ENCODE peak calls at places on chromosomes 3 and 15, in nine cellular contexts. V is hepatocyte, D is fibroblast of villous mesenchyme, S is IMR-90, L is lower lobe of right lung, G is lower leg skin, A is upper lobe of right lung, O is dorsolateral prefrontal cortex, T is GM12865. K is an unnamed sample.

GRCh38 chr15:76467136-76467535 is 130.6 kb downstream of the ISL2 start:
- DNase-seq in V (no peak), D (peak), S (no peak), L (no peak), G (no peak), A (no peak), O (no peak), T (no peak), K (no peak)

GRCh38 chr15:35958021-35958420 is 412.1 kb upstream of the DPH6 start:
- DNase-seq in V (no peak), D (no peak), S (peak), L (no peak), G (no peak), A (no peak), O (no peak), T (no peak), K (peak)

GRCh38 chr3:14598143-14598569 is 53.4 kb upstream of the CCDC174 start:
- DNase-seq in V (peak), D (peak), S (peak), L (no peak), G (no peak), A (no peak), O (peak), T (peak), K (peak)

GRCh38 chr15:88894819-88895767 is at the start of gene HAPLN3:
- DNase-seq in V (peak), D (peak), S (peak), L (no peak), G (no peak), A (no peak), O (no peak), T (peak), K (peak)

GRCh38 chr3:105823149-105823866 is 45.5 kb downstream of the CBLB start:
- DNase-seq in V (peak), D (peak), S (peak), L (no peak), G (no peak), A (no peak), O (no peak), T (no peak), K (peak)

GRCh38 chr15:69474846-69475455 is 22.3 kb downstream of the RPLP1 start:
- DNase-seq in V (no peak), D (no peak), S (peak), L (no peak), G (no peak), A (no peak), O (no peak), T (no peak), K (peak)

GRCh38 chr3:48990636-48991421 is 788 bp downstream of the P4HTM start:
- DNase-seq in V (peak), D (peak), S (no peak), L (no peak), G (no peak), A (no peak), O (no peak), T (peak), K (no peak)

GRCh38 chr3:145620002-145620401 is 541.0 kb downstream of the PLOD2 start:
- DNase-seq in V (no peak), D (no peak), S (no peak), L (no peak), G (no peak), A (no peak), O (no peak), T (no peak), K (no peak)

GRCh38 chr15:92861742-92862141 is 38.4 kb upstream of the CHD2 start:
- DNase-seq in V (no peak), D (no peak), S (no peak), L (no peak), G (no peak), A (no peak), O (no peak), T (no peak), K (no peak)

GRCh38 chr3:126202281-126203079 is 22.1 kb upstream of the ALDH1L1 start:
- DNase-seq in V (no peak), D (no peak), S (no peak), L (no peak), G (no peak), A (no peak), O (no peak), T (no peak), K (no peak)

GRCh38 chr3:113745273-113746068 is 578 bp downstream of the NAA50 start:
- DNase-seq in V (peak), D (peak), S (peak), L (peak), G (peak), A (peak), O (peak), T (peak), K (peak)

GRCh38 chr3:4977001-4977888 is 2.0 kb upstream of the BHLHE40 start:
- DNase-seq in V (peak), D (peak), S (peak), L (peak), G (peak), A (peak), O (peak), T (peak), K (peak)

GRCh38 chr15:68874788-68875187 is 54.1 kb upstream of the ANP32A start:
- DNase-seq in V (no peak), D (no peak), S (no peak), L (no peak), G (no peak), A (no peak), O (no peak), T (no peak), K (no peak)

GRCh38 chr15:85603703-85604102 is 191.0 kb downstream of the KLHL25 start:
- DNase-seq in V (no peak), D (no peak), S (no peak), L (no peak), G (no peak), A (no peak), O (no peak), T (no peak), K (no peak)

GRCh38 chr3:116198087-116198486 is 247.2 kb downstream of the LSAMP start:
- DNase-seq in V (no peak), D (no peak), S (peak), L (no peak), G (no peak), A (no peak), O (no peak), T (no peak), K (no peak)

GRCh38 chr15:75786564-75786925 is 56.7 kb upstream of the UBE2Q2 start:
- DNase-seq in V (no peak), D (no peak), S (no peak), L (no peak), G (no peak), A (no peak), O (no peak), T (no peak), K (no peak)

GRCh38 chr15:72927451-72927850 is 124.8 kb upstream of the NEO1 start:
- DNase-seq in V (no peak), D (no peak), S (no peak), L (no peak), G (no peak), A (no peak), O (no peak), T (no peak), K (no peak)
- H3K4me3 ChIP-seq in V (no peak), D (no peak), S (no peak), L (no peak), G (no peak), A (no peak), O (no peak), T (no peak), K (no peak)

GRCh38 chr3:112467584-112467983 is 31.7 kb downstream of the BTLA start:
- DNase-seq in V (no peak), D (no peak), S (no peak), L (no peak), G (no peak), A (no peak), O (no peak), T (no peak), K (no peak)
- TF ChIP-seq CTCF in V (no peak), D (no peak), S (no peak), L (no peak), G (no peak), A (no peak), O (no peak), T (no peak), K (no peak)

GRCh38 chr3:32431481-32431880 is 39.8 kb downstream of the CMTM7 start:
- DNase-seq in V (no peak), D (no peak), S (no peak), L (no peak), G (no peak), A (no peak), O (no peak), T (no peak), K (no peak)

GRCh38 chr3:32432045-32432710 is 40.5 kb downstream of the CMTM7 start:
- DNase-seq in V (no peak), D (no peak), S (no peak), L (no peak), G (no peak), A (no peak), O (no peak), T (no peak), K (no peak)

GRCh38 chr3:32430900-32431299 is 39.2 kb downstream of the CMTM7 start:
- DNase-seq in V (no peak), D (no peak), S (no peak), L (no peak), G (no peak), A (no peak), O (no peak), T (no peak), K (no peak)

GRCh38 chr3:32434206-32434605 is 42.6 kb downstream of the CMTM7 start:
- DNase-seq in V (no peak), D (no peak), S (no peak), L (no peak), G (no peak), A (no peak), O (no peak), T (no peak), K (no peak)

DNA sequence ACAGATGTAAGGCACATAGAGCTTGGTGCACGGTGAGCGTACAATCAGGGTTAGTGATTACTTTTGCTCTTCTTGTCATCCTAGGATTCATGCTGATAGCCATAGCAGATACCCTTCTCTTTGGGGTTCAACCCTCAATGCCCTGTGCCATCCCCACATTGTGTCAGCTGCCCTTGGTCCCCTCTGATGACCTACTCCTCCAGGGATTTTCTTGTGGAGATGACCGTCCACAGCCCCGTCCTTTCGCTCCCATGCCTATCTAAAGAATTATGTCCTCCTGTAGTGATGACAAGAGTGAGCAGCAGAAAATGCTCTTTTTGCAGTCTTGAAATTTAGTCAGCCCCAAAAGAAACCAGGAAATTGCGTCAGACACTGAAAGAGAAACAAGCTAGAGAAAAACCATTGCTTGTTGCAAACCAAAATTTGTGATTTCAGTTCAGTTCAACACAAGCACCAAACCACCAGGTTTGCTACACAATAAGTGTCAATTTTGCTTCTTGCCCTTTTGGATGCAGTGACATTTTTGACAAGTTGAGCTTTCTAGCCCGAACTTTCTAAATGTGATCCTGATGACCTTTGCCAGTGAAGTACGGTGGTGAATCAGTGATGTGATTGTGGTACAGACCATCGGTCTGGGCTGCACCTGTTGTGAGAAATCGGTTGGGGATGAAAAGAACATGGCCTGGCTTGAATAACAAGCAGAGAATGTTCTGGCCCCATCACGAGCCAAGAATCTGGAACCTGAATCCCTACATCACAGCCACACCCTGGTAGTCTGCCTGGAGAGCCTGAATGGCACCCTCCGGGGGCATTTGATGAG is 41.3 kb downstream of the CMTM7 start:
- DNase-seq in V (no peak), D (peak), S (peak), L (no peak), G (no peak), A (no peak), O (no peak), T (peak), K (no peak)
- H3K4me3 ChIP-seq in V (no peak), D (no peak), S (no peak), L (no peak), G (no peak), A (no peak), O (no peak), T (peak), K (no peak)

DNA sequence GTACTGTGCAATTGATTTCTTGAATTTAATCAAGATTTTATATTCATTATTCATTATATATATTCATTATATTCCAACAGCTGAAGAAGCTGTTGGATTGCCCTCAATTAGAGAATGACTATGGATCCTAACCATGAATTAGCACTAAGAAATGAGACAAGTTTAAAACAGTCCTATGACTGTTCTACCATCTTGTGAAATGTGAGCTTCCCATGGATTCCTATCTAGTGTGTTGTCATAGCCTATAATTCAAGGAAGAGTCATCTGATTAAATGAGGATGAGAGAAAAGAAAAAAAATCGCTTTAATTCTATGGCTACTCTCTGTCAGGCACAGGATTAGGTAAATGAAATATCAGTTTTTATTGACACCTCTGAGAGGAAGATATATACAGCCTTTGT is 696.6 kb upstream of the NAALADL2 start:
- DNase-seq in V (no peak), D (peak), S (peak), L (no peak), G (no peak), A (no peak), O (no peak), T (no peak), K (peak)
- TF ChIP-seq CTCF in V (no peak), D (no peak), S (no peak), L (no peak), G (no peak), A (no peak), O (no peak), T (no peak), K (no peak)

DNA sequence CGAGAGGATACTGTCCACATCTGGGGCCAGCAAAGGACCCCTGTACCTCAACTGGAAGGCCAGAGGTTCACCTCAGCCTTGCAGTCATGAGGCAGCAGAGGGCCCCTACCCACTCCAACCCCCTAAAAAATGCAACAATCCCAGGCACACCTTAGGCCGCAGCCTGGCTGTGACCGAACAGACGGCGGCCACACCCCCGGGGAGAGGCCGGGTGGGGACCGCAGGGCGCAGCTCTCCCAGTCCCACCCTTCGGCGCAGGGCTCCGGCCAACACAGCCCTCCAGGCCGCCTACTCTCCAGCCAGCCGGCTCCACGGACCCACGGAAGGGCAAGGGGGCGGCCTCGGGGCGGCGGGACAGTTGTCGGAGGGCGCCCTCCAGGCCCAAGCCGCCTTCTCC is 457 bp upstream of the DNAJA4 start:
- DNase-seq in V (no peak), D (no peak), S (no peak), L (no peak), G (no peak), A (no peak), O (no peak), T (no peak), K (no peak)
- H3K4me3 ChIP-seq in V (no peak), D (peak), S (no peak), L (peak), G (no peak), A (peak), O (peak), T (peak), K (no peak)

GRCh38 chr3:163043074-163043473 is 1546.5 kb downstream of the OTOL1 start:
- DNase-seq in V (no peak), D (peak), S (peak), L (no peak), G (no peak), A (no peak), O (no peak), T (no peak), K (peak)
- TF ChIP-seq CTCF in V (peak), D (peak), S (peak), L (no peak), G (no peak), A (no peak), O (no peak), T (peak), K (peak)

GRCh38 chr3:196517142-196517808 is 2.1 kb upstream of the SMCO1 start:
- DNase-seq in V (no peak), D (no peak), S (no peak), L (no peak), G (no peak), A (no peak), O (no peak), T (no peak), K (no peak)
- H3K4me3 ChIP-seq in V (no peak), D (no peak), S (no peak), L (no peak), G (no peak), A (no peak), O (no peak), T (no peak), K (no peak)

DNA sequence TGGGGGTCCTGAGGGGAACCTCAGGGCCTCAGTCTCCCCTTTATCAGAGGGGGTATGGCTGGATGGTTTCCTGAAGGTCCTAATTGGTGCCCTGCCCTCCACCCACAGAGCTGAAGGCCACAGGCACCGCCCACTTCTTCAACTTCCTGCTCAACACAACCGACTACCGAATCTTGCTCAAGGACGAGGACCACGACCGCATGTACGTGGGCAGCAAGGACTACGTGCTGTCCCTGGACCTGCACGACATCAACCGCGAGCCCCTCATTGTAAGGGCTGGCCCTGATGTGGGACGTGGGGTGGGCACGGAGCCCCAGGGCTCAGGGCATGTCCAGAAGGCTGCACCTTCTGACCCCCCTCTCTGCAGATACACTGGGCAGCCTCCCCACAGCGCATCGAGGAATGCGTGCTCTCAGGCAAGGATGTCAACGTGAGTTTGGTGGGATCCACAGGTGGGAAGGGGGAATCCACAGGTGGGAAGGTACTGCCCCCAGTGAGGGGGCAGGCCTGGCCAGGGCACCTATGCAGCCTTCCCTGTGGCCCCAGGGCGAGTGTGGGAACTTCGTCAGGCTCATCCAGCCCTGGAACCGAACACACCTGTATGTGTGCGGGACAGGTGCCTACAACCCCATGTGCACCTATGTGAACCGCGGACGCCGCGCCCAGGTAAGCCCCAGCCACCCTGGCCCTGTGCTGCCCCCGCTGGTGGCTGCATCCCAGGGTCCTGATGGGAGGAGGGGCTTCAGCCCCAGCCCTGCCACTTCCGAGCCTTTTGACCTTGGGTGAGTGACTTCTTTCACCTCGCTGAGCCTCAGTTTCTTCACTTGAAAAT is 17.5 kb upstream of the GNAT1 start:
- DNase-seq in V (no peak), D (no peak), S (no peak), L (no peak), G (no peak), A (no peak), O (no peak), T (no peak), K (no peak)
- TF ChIP-seq CTCF in V (no peak), D (no peak), S (no peak), L (no peak), G (no peak), A (no peak), O (no peak), T (no peak), K (no peak)

GRCh38 chr3:133467780-133468179 is 67.9 kb downstream of the BFSP2 start:
- DNase-seq in V (no peak), D (no peak), S (no peak), L (no peak), G (no peak), A (no peak), O (no peak), T (no peak), K (no peak)
- H3K4me3 ChIP-seq in V (no peak), D (no peak), S (no peak), L (no peak), G (no peak), A (no peak), O (no peak), T (peak), K (no peak)

DNA sequence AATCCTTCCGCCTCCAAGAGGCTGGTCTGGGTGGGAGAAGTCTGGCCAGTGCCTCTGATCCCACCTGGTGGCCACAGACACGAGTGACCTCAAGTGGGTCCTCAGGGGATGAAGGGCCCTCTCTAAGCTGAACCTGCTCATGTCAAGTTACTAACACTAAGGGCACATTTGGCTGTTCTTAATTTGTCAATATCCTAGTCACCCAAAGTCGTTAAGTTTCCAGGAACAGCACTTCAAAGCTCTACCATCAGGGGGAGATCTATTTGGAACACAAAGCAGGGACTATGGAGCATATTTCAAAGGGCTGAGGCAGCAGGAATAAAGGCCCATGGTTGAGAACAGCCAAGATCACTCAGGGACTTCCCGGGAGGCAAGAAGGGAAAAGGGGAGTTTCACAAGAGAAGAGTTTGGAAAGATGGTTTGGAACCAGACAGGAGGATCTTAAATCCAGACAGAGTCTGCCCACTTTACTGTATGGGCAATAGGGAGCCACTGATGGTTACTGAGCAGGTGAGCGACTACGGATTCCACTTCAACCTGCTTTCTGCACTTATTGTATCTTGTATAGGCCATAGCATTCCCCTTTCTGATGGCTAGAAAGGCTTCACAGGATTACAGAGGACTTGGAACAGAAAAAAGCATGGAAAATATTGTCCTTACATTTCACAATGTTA is 13.7 kb downstream of the OXTR start:
- DNase-seq in V (no peak), D (peak), S (no peak), L (no peak), G (no peak), A (no peak), O (no peak), T (no peak), K (no peak)
- TF ChIP-seq CTCF in V (no peak), D (peak), S (peak), L (no peak), G (no peak), A (no peak), O (no peak), T (peak), K (peak)

K was measured in epithelial cell of esophagus.